ENCODE peak calls at places on chromosomes 11 and 22, in seven cellular contexts. S, W, R, V, F, J and B are unnamed samples.

GRCh38 chr11:71364176-71364671 is 84.0 kb downstream of the DHCR7 start:
- DNase-seq in S (peak), W (no peak), R (no peak), V (no peak), F (no peak), J (no peak), B (no peak)

GRCh38 chr11:128247235-128247594 is 340.1 kb downstream of the ETS1 start:
- DNase-seq in S (no peak), W (no peak), R (no peak), V (no peak), F (no peak), J (no peak), B (no peak)

GRCh38 chr11:75279273-75279672 is 38.7 kb downstream of the TPBGL start:
- DNase-seq in S (no peak), W (peak), R (no peak), V (no peak), F (no peak), J (no peak), B (no peak)

GRCh38 chr11:45332486-45332934 is 46.4 kb upstream of the SYT13 start:
- DNase-seq in S (peak), W (peak), R (no peak), V (peak), F (no peak), J (no peak), B (peak)

GRCh38 chr11:42967653-42968052 is 344.1 kb upstream of the API5 start:
- DNase-seq in S (no peak), W (no peak), R (no peak), V (no peak), F (no peak), J (no peak), B (no peak)

GRCh38 chr22:31652911-31653684 is 8.9 kb downstream of the PISD start:
- DNase-seq in S (no peak), W (no peak), R (no peak), V (no peak), F (no peak), J (no peak), B (no peak)

GRCh38 chr11:662689-663274 is 25.7 kb downstream of the DRD4 start:
- DNase-seq in S (peak), W (peak), R (no peak), V (peak), F (no peak), J (no peak), B (no peak)

GRCh38 chr11:106524446-106524845 is 447.0 kb downstream of the AASDHPPT start:
- DNase-seq in S (no peak), W (no peak), R (no peak), V (no peak), F (no peak), J (no peak), B (no peak)

GRCh38 chr22:35589071-35589735 is 27.9 kb downstream of the MB start:
- DNase-seq in S (no peak), W (no peak), R (no peak), V (no peak), F (no peak), J (no peak), B (no peak)

GRCh38 chr11:76096552-76096951 is 109.8 kb downstream of the WNT11 start:
- DNase-seq in S (no peak), W (no peak), R (no peak), V (no peak), F (no peak), J (no peak), B (no peak)

GRCh38 chr11:13993096-13993760 is 30.7 kb downstream of the SPON1 start:
- DNase-seq in S (no peak), W (no peak), R (no peak), V (no peak), F (no peak), J (no peak), B (no peak)

GRCh38 chr11:1750840-1751520 is 585 bp upstream of the IFITM10 start:
- DNase-seq in S (peak), W (no peak), R (no peak), V (no peak), F (no peak), J (no peak), B (no peak)

GRCh38 chr11:102776454-102776853 is 4.0 kb downstream of the MMP10 start:
- DNase-seq in S (no peak), W (no peak), R (no peak), V (no peak), F (no peak), J (no peak), B (no peak)

GRCh38 chr22:48740086-48740730 is 1087.5 kb downstream of the BRD1 start:
- DNase-seq in S (no peak), W (peak), R (no peak), V (no peak), F (no peak), J (no peak), B (no peak)

GRCh38 chr11:13291794-13292193 is 14.2 kb downstream of the BMAL1 start:
- DNase-seq in S (no peak), W (no peak), R (no peak), V (no peak), F (no peak), J (no peak), B (no peak)

GRCh38 chr11:56889986-56890385 is 98.7 kb upstream of the OR5AK2 start:
- DNase-seq in S (no peak), W (no peak), R (no peak), V (no peak), F (no peak), J (no peak), B (no peak)

GRCh38 chr11:99351620-99352019 is 330.9 kb downstream of the CNTN5 start:
- DNase-seq in S (no peak), W (no peak), R (no peak), V (no peak), F (no peak), J (no peak), B (no peak)

GRCh38 chr11:118634435-118635236 is 27.2 kb downstream of the PHLDB1 start:
- DNase-seq in S (peak), W (peak), R (no peak), V (no peak), F (no peak), J (no peak), B (peak)

GRCh38 chr11:108672113-108672512 is 7.2 kb downstream of the DDX10 start:
- DNase-seq in S (no peak), W (no peak), R (no peak), V (no peak), F (no peak), J (no peak), B (no peak)